ENCODE peak calls at places on chromosomes 12 and 14, in eight cellular contexts. O is aorta, K is heart right ventricle, Q is trophoblast cell, G is kidney, U is adrenal gland, T is HCT116, R is WERI-Rb-1. J is an unnamed sample.
A peak's percentile ranks its signal among the peaks of the same experiment; 100 is the strongest.

GRCh38 chr12:86230516-86231146 is 25.6 kb downstream of the MGAT4C start:
- DNase-seq in Q (no peak), U (no peak), G (no peak), T (no peak), K (no peak), R (no peak), O (no peak), J (no peak)

GRCh38 chr14:104818714-104819161 is 17.8 kb downstream of the ZBTB42 start:
- DNase-seq in R (no peak), K (no peak), O (peak; percentile 45), T (no peak), Q (no peak), G (no peak), U (no peak), J (no peak)

GRCh38 chr12:111767362-111768158 is 827 bp downstream of the ALDH2 start:
- DNase-seq in T (peak; percentile 12), U (no peak), O (no peak), R (no peak), K (no peak), G (no peak), Q (peak; percentile 57), J (no peak)

GRCh38 chr12:101414533-101415119 is 7.1 kb upstream of the ARL1 start:
- DNase-seq in G (no peak), U (peak; percentile 43), R (peak; percentile 30), Q (peak; percentile 59), K (peak; percentile 30), T (peak; percentile 73), O (no peak), J (peak; percentile 6)

GRCh38 chr12:64900540-64900939 is 76.1 kb downstream of the TBC1D30 start:
- DNase-seq in U (no peak), R (no peak), T (no peak), K (no peak), G (no peak), Q (no peak), O (no peak), J (no peak)

GRCh38 chr12:52600941-52601481 is at the start of gene KRT72:
- DNase-seq in U (peak; percentile 8), O (no peak), T (no peak), Q (no peak), K (no peak), R (no peak), G (no peak), J (no peak)

GRCh38 chr14:26199599-26200370 is 398.0 kb downstream of the NOVA1 start:
- DNase-seq in Q (no peak), T (no peak), K (no peak), O (no peak), U (no peak), G (no peak), R (no peak), J (no peak)

GRCh38 chr14:70808023-70808401 is 1.3 kb downstream of the MAP3K9 start:
- DNase-seq in R (peak; percentile 61), Q (no peak), K (no peak), G (no peak), U (no peak), T (peak; percentile 59), O (no peak), J (no peak)

GRCh38 chr14:24310666-24311604 is at the start of gene LTB4R:
- DNase-seq in Q (no peak), O (peak; percentile 84), U (peak; percentile 80), T (no peak), G (peak; percentile 94), K (peak; percentile 63), R (no peak), J (peak; percentile 81)

GRCh38 chr12:19707948-19708409 is 268.7 kb downstream of the AEBP2 start:
- DNase-seq in G (no peak), U (no peak), K (no peak), R (no peak), O (no peak), T (peak; percentile 41), Q (no peak), J (no peak)

GRCh38 chr14:66311058-66311457 is 175.1 kb upstream of the CCDC196 start:
- DNase-seq in G (no peak), R (no peak), T (no peak), K (no peak), Q (no peak), U (no peak), O (no peak), J (no peak)

GRCh38 chr14:87691482-87691881 is 301.5 kb downstream of the GALC start:
- DNase-seq in U (no peak), K (peak; percentile 6), G (no peak), T (no peak), R (no peak), Q (no peak), O (no peak), J (no peak)

GRCh38 chr14:20624495-20625070 is 16.9 kb downstream of the OR6S1 start:
- DNase-seq in Q (peak; percentile 44), K (peak; percentile 32), G (peak; percentile 87), O (peak; percentile 80), U (no peak), T (no peak), R (no peak), J (peak; percentile 35)

GRCh38 chr14:22903742-22904087 is 15.2 kb downstream of the RBM23 start:
- DNase-seq in G (no peak), T (no peak), U (no peak), K (no peak), O (no peak), R (no peak), Q (no peak), J (no peak)

GRCh38 chr14:22907429-22907828 is 11.5 kb downstream of the RBM23 start:
- DNase-seq in G (no peak), U (no peak), R (no peak), T (no peak), Q (no peak), O (no peak), K (no peak), J (no peak)

GRCh38 chr14:22906073-22906472 is 12.9 kb downstream of the RBM23 start:
- DNase-seq in O (no peak), R (no peak), U (no peak), G (no peak), K (no peak), Q (no peak), T (no peak), J (no peak)

GRCh38 chr14:22908601-22909000 is 10.3 kb downstream of the RBM23 start:
- DNase-seq in O (no peak), U (no peak), K (no peak), T (no peak), R (no peak), Q (no peak), G (no peak), J (no peak)

GRCh38 chr14:22905627-22906026 is 13.3 kb downstream of the RBM23 start:
- DNase-seq in T (no peak), O (no peak), U (no peak), R (no peak), G (no peak), K (no peak), Q (no peak), J (no peak)
- H3K36me3 ChIP-seq in T (peaks cover 64% of the 10 kb centered on the region), O (peaks cover 19% of the 10 kb centered on the region), U (no peaks in the 10 kb centered on the region), R (peaks cover 87% of the 10 kb centered on the region), G (peaks cover 77% of the 10 kb centered on the region), K (peaks cover 100% of the 10 kb centered on the region), Q (peaks cover 75% of the 10 kb centered on the region), J (peaks cover 76% of the 10 kb centered on the region)

DNA sequence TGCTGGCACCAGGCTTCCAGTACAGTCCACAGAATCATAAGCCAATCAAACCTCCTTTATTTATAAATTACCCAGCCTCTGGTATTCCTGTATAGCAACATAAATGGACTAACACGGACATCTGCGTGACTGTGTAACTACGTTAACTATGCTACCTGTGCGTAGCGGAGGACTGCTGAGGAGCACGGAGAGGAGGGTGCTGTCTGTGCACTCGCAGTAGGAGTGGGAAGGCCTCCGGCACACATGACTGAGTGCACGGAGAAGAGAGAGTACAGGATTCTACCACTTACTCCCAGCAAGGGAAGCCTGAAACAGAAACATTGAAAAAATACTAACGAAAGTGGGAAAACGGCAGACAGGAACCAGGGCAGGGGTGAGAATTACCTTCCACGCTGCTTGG is 22.9 kb downstream of the RAD52 start:
- DNase-seq in Q (no peak), O (no peak), T (no peak), U (no peak), G (no peak), R (no peak), K (no peak), J (no peak)
- H3K36me3 ChIP-seq in Q (peaks cover 37% of the 10 kb centered on the region), O (peaks cover 2% of the 10 kb centered on the region), T (peaks cover 25% of the 10 kb centered on the region), U (no peaks in the 10 kb centered on the region), G (peaks cover 39% of the 10 kb centered on the region), R (peaks cover 72% of the 10 kb centered on the region), K (peaks cover 100% of the 10 kb centered on the region), J (peaks cover 9% of the 10 kb centered on the region)

DNA sequence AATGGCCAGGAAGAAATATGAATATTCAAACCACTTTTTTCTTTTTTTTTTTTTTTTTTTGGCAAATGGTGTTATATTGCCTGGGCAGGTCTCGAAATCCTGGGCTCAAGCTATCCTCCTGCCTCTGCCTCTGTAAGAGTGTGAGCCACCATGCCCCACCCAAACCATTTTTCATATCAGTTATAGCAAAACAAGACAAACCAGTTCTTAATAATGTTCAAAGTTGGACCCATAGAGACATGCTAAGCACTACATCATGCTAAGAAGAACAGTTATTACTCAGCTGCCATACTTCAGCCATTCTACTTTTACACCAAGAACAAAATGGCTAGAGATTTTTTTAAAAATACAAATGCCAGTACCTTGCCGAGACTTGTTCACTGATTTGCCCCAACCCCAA is 25.5 kb downstream of the EIF2S1 start:
- DNase-seq in R (no peak), O (no peak), G (no peak), Q (no peak), U (no peak), K (no peak), T (no peak), J (no peak)
- H3K36me3 ChIP-seq in R (peaks cover 55% of the 10 kb centered on the region), O (peaks cover 13% of the 10 kb centered on the region), G (peaks cover 19% of the 10 kb centered on the region), Q (peaks cover 15% of the 10 kb centered on the region), U (no peaks in the 10 kb centered on the region), K (peaks cover 76% of the 10 kb centered on the region), T (peaks cover 74% of the 10 kb centered on the region), J (peaks cover 50% of the 10 kb centered on the region)

GRCh38 chr14:64733321-64733720 is 29.1 kb downstream of the PLEKHG3 start:
- DNase-seq in Q (no peak), T (no peak), O (no peak), G (peak; percentile 51), U (no peak), K (no peak), R (no peak), J (no peak)

GRCh38 chr14:64731141-64731581 is 26.9 kb downstream of the PLEKHG3 start:
- DNase-seq in G (peak; percentile 59), K (no peak), R (no peak), Q (no peak), O (no peak), U (no peak), T (no peak), J (no peak)

GRCh38 chr14:64730681-64731080 is 26.5 kb downstream of the PLEKHG3 start:
- DNase-seq in G (peak; percentile 73), K (no peak), Q (no peak), U (no peak), R (no peak), O (no peak), T (no peak), J (no peak)

GRCh38 chr14:64732536-64733120 is 28.4 kb downstream of the PLEKHG3 start:
- DNase-seq in Q (no peak), K (no peak), O (no peak), T (no peak), R (no peak), G (peak; percentile 52), U (no peak), J (no peak)

DNA sequence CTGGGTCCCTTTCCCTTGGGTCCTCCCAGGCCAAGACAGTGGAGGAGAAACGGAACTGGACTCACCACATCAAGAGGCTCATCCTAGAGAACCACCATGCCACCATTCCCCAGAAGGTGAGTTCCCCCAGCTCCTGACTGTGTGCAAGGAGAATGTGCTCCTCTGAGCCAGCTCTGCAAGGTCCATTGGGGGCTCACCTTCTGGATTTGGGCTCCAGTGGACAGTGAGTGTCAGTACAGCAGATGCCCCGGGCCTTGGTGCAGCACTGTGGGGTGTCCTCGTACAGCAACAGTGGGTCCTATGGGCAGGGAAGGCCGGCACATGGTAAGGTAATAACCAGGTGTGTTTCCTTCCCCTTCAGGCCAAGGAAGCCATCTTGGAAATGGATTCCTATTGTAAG is 27.8 kb downstream of the PLEKHG3 start:
- DNase-seq in T (no peak), O (no peak), G (peak; percentile 37), Q (no peak), K (no peak), R (no peak), U (no peak), J (peak; percentile 30)
- H3K36me3 ChIP-seq in T (peaks cover 36% of the 10 kb centered on the region), O (no peaks in the 10 kb centered on the region), G (peaks cover 49% of the 10 kb centered on the region), Q (peaks cover 80% of the 10 kb centered on the region), K (peaks cover 66% of the 10 kb centered on the region), R (peaks cover 12% of the 10 kb centered on the region), U (no peaks in the 10 kb centered on the region), J (no peaks in the 10 kb centered on the region)

J was measured in pancreas.